ENCODE peak calls at places on chromosome 21, in five cellular contexts. One of them, this sample, is unnamed. For H3K9me3, the result is how much of the 10 kb centered on the place peaks cover.

GRCh38 chr21:16454371-16454770 is 724.6 kb downstream of the USP25 start:
- DNase-seq in CD8-positive, alpha-beta memory T cell: no peak
- DNase-seq in gastrocnemius medialis: no peak
- DNase-seq in A549: no peak
- DNase-seq in CD4-positive, CD25-positive, alpha-beta regulatory T cell: no peak
- DNase-seq in this sample: no peak

GRCh38 chr21:28884481-28884880 is 108.2 kb downstream of the LTN1 start:
- DNase-seq in CD8-positive, alpha-beta memory T cell: no peak
- DNase-seq in gastrocnemius medialis: no peak
- DNase-seq in A549: no peak
- DNase-seq in CD4-positive, CD25-positive, alpha-beta regulatory T cell: no peak
- DNase-seq in this sample: peak

GRCh38 chr21:31273278-31273677 is 70.8 kb downstream of the TIAM1 start:
- DNase-seq in CD8-positive, alpha-beta memory T cell: no peak
- DNase-seq in gastrocnemius medialis: no peak
- DNase-seq in A549: no peak
- DNase-seq in CD4-positive, CD25-positive, alpha-beta regulatory T cell: no peak
- DNase-seq in this sample: no peak

GRCh38 chr21:41069305-41069642 is 98.7 kb upstream of the BACE2 start:
- DNase-seq in CD8-positive, alpha-beta memory T cell: no peak
- DNase-seq in gastrocnemius medialis: no peak
- DNase-seq in A549: no peak
- DNase-seq in CD4-positive, CD25-positive, alpha-beta regulatory T cell: no peak
- DNase-seq in this sample: no peak

GRCh38 chr21:42332557-42332956 is 17.3 kb upstream of the TFF3 start:
- DNase-seq in CD8-positive, alpha-beta memory T cell: no peak
- DNase-seq in gastrocnemius medialis: no peak
- DNase-seq in A549: no peak
- DNase-seq in CD4-positive, CD25-positive, alpha-beta regulatory T cell: no peak
- DNase-seq in this sample: no peak

GRCh38 chr21:42566524-42567180 is 53.0 kb downstream of the SLC37A1 start:
- DNase-seq in CD8-positive, alpha-beta memory T cell: peak
- DNase-seq in gastrocnemius medialis: no peak
- DNase-seq in A549: no peak
- DNase-seq in CD4-positive, CD25-positive, alpha-beta regulatory T cell: no peak
- DNase-seq in this sample: no peak

GRCh38 chr21:29258626-29259335 is 39.9 kb upstream of the BACH1 start:
- DNase-seq in CD8-positive, alpha-beta memory T cell: no peak
- DNase-seq in gastrocnemius medialis: no peak
- DNase-seq in A549: no peak
- DNase-seq in CD4-positive, CD25-positive, alpha-beta regulatory T cell: no peak
- DNase-seq in this sample: peak

GRCh38 chr21:38171723-38172344 is 85.0 kb upstream of the KCNJ15 start:
- DNase-seq in CD8-positive, alpha-beta memory T cell: no peak
- DNase-seq in gastrocnemius medialis: no peak
- DNase-seq in A549: no peak
- DNase-seq in CD4-positive, CD25-positive, alpha-beta regulatory T cell: no peak
- DNase-seq in this sample: peak

GRCh38 chr21:25383545-25383944 is 223.7 kb downstream of the MRPL39 start:
- DNase-seq in CD8-positive, alpha-beta memory T cell: no peak
- DNase-seq in gastrocnemius medialis: no peak
- DNase-seq in A549: no peak
- DNase-seq in CD4-positive, CD25-positive, alpha-beta regulatory T cell: no peak
- DNase-seq in this sample: no peak

GRCh38 chr21:41168391-41169257 is 664 bp downstream of the BACE2 start:
- DNase-seq in CD8-positive, alpha-beta memory T cell: no peak
- DNase-seq in gastrocnemius medialis: peak
- DNase-seq in A549: peak
- DNase-seq in CD4-positive, CD25-positive, alpha-beta regulatory T cell: no peak
- DNase-seq in this sample: no peak

GRCh38 chr21:29145354-29145782 is 14.9 kb downstream of the MAP3K7CL start:
- DNase-seq in CD8-positive, alpha-beta memory T cell: no peak
- DNase-seq in gastrocnemius medialis: peak
- DNase-seq in A549: peak
- DNase-seq in CD4-positive, CD25-positive, alpha-beta regulatory T cell: no peak
- DNase-seq in this sample: peak

GRCh38 chr21:17491716-17492414 is 21.0 kb upstream of the CXADR start:
- DNase-seq in CD8-positive, alpha-beta memory T cell: no peak
- DNase-seq in gastrocnemius medialis: no peak
- DNase-seq in A549: peak
- DNase-seq in CD4-positive, CD25-positive, alpha-beta regulatory T cell: no peak
- DNase-seq in this sample: peak

GRCh38 chr21:29187939-29188338 is 57.5 kb downstream of the MAP3K7CL start:
- DNase-seq in CD8-positive, alpha-beta memory T cell: no peak
- DNase-seq in gastrocnemius medialis: peak
- DNase-seq in A549: no peak
- DNase-seq in CD4-positive, CD25-positive, alpha-beta regulatory T cell: no peak
- DNase-seq in this sample: no peak

GRCh38 chr21:30561264-30561895 is at the start of gene KRTAP19-7:
- DNase-seq in CD8-positive, alpha-beta memory T cell: no peak
- DNase-seq in gastrocnemius medialis: no peak
- DNase-seq in A549: no peak
- DNase-seq in CD4-positive, CD25-positive, alpha-beta regulatory T cell: no peak
- DNase-seq in this sample: no peak

GRCh38 chr21:39882186-39882882 is 15.1 kb downstream of the PCP4 start:
- DNase-seq in CD8-positive, alpha-beta memory T cell: no peak
- DNase-seq in gastrocnemius medialis: no peak
- DNase-seq in A549: no peak
- DNase-seq in CD4-positive, CD25-positive, alpha-beta regulatory T cell: no peak
- DNase-seq in this sample: peak

GRCh38 chr21:26717146-26717739 is 128.0 kb downstream of the ADAMTS1 start:
- DNase-seq in CD8-positive, alpha-beta memory T cell: no peak
- DNase-seq in gastrocnemius medialis: no peak
- DNase-seq in A549: peak
- DNase-seq in CD4-positive, CD25-positive, alpha-beta regulatory T cell: no peak
- DNase-seq in this sample: no peak

GRCh38 chr21:19981938-19982337 is 1016.3 kb upstream of the NCAM2 start:
- DNase-seq in CD8-positive, alpha-beta memory T cell: no peak
- DNase-seq in gastrocnemius medialis: no peak
- DNase-seq in A549: no peak
- DNase-seq in CD4-positive, CD25-positive, alpha-beta regulatory T cell: no peak
- DNase-seq in this sample: no peak

GRCh38 chr21:35226960-35227741 is 178.0 kb upstream of the RUNX1 start:
- DNase-seq in CD8-positive, alpha-beta memory T cell: peak
- DNase-seq in gastrocnemius medialis: no peak
- DNase-seq in A549: no peak
- DNase-seq in CD4-positive, CD25-positive, alpha-beta regulatory T cell: peak
- DNase-seq in this sample: peak

GRCh38 chr21:43287974-43288755 is 119.4 kb downstream of the CRYAA start:
- DNase-seq in CD8-positive, alpha-beta memory T cell: peak
- DNase-seq in gastrocnemius medialis: no peak
- DNase-seq in A549: no peak
- DNase-seq in CD4-positive, CD25-positive, alpha-beta regulatory T cell: no peak
- DNase-seq in this sample: peak

GRCh38 chr21:38202811-38203210 is 54.0 kb upstream of the KCNJ15 start:
- DNase-seq in CD8-positive, alpha-beta memory T cell: no peak
- DNase-seq in gastrocnemius medialis: no peak
- DNase-seq in A549: no peak
- DNase-seq in CD4-positive, CD25-positive, alpha-beta regulatory T cell: no peak
- DNase-seq in this sample: no peak

GRCh38 chr21:41079159-41079558 is 88.8 kb upstream of the BACE2 start:
- DNase-seq in CD8-positive, alpha-beta memory T cell: no peak
- DNase-seq in gastrocnemius medialis: no peak
- DNase-seq in A549: no peak
- DNase-seq in CD4-positive, CD25-positive, alpha-beta regulatory T cell: no peak
- DNase-seq in this sample: no peak

GRCh38 chr21:26445440-26445839 is 127.6 kb downstream of the CYYR1 start:
- DNase-seq in CD8-positive, alpha-beta memory T cell: no peak
- DNase-seq in gastrocnemius medialis: no peak
- DNase-seq in A549: no peak
- DNase-seq in CD4-positive, CD25-positive, alpha-beta regulatory T cell: no peak
- DNase-seq in this sample: no peak

GRCh38 chr21:38136201-38136600 is 120.6 kb upstream of the KCNJ15 start:
- DNase-seq in CD8-positive, alpha-beta memory T cell: no peak
- DNase-seq in gastrocnemius medialis: no peak
- DNase-seq in A549: no peak
- DNase-seq in CD4-positive, CD25-positive, alpha-beta regulatory T cell: no peak
- DNase-seq in this sample: no peak

GRCh38 chr21:41709965-41710822 is 56.7 kb downstream of the RIPK4 start:
- DNase-seq in CD8-positive, alpha-beta memory T cell: no peak
- DNase-seq in gastrocnemius medialis: no peak
- DNase-seq in A549: no peak
- DNase-seq in CD4-positive, CD25-positive, alpha-beta regulatory T cell: no peak
- DNase-seq in this sample: no peak

GRCh38 chr21:42632771-42633690 is 20.4 kb upstream of the PDE9A start:
- DNase-seq in CD8-positive, alpha-beta memory T cell: peak
- DNase-seq in gastrocnemius medialis: no peak
- DNase-seq in A549: no peak
- DNase-seq in CD4-positive, CD25-positive, alpha-beta regulatory T cell: no peak
- DNase-seq in this sample: no peak

DNA sequence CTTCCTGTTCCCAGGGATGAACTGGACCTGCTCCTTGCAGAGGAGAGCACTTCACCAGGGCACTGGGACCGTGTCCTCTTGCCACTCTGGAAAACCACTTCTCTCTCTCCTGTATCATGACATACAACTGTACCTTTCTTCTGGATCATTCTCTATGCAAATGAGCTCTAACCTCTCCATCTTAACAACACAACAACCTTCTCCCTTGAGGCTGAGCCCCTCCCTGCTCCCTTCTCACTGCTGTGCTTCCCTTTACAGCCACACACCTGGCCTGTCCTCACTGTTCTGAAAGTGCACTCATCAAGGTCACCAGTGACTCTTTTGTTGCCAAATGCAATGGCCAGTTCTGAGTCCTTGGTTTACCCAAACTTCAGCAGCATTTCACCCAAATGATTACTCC is 54.5 kb upstream of the MRPS6 start:
- DNase-seq in CD8-positive, alpha-beta memory T cell: no peak
- DNase-seq in gastrocnemius medialis: no peak
- DNase-seq in A549: no peak
- DNase-seq in CD4-positive, CD25-positive, alpha-beta regulatory T cell: no peak
- DNase-seq in this sample: no peak
- H3K9me3 ChIP-seq in CD8-positive, alpha-beta memory T cell: under half
- H3K9me3 ChIP-seq in gastrocnemius medialis: under half
- H3K9me3 ChIP-seq in A549: under half
- H3K9me3 ChIP-seq in CD4-positive, CD25-positive, alpha-beta regulatory T cell: under half
- H3K9me3 ChIP-seq in this sample: under half

GRCh38 chr21:37074546-37074945 is 1.5 kb downstream of the TTC3 start:
- DNase-seq in CD8-positive, alpha-beta memory T cell: no peak
- DNase-seq in gastrocnemius medialis: no peak
- DNase-seq in A549: no peak
- DNase-seq in CD4-positive, CD25-positive, alpha-beta regulatory T cell: no peak
- DNase-seq in this sample: no peak

GRCh38 chr21:37076087-37076486 is 3.0 kb downstream of the TTC3 start:
- DNase-seq in CD8-positive, alpha-beta memory T cell: no peak
- DNase-seq in gastrocnemius medialis: no peak
- DNase-seq in A549: no peak
- DNase-seq in CD4-positive, CD25-positive, alpha-beta regulatory T cell: no peak
- DNase-seq in this sample: no peak

GRCh38 chr21:37074195-37074510 is 1.1 kb downstream of the TTC3 start:
- DNase-seq in CD8-positive, alpha-beta memory T cell: no peak
- DNase-seq in gastrocnemius medialis: no peak
- DNase-seq in A549: no peak
- DNase-seq in CD4-positive, CD25-positive, alpha-beta regulatory T cell: no peak
- DNase-seq in this sample: no peak

GRCh38 chr21:37073417-37074194 is 552 bp downstream of the TTC3 start:
- DNase-seq in CD8-positive, alpha-beta memory T cell: peak
- DNase-seq in gastrocnemius medialis: peak
- DNase-seq in A549: no peak
- DNase-seq in CD4-positive, CD25-positive, alpha-beta regulatory T cell: peak
- DNase-seq in this sample: peak

DNA sequence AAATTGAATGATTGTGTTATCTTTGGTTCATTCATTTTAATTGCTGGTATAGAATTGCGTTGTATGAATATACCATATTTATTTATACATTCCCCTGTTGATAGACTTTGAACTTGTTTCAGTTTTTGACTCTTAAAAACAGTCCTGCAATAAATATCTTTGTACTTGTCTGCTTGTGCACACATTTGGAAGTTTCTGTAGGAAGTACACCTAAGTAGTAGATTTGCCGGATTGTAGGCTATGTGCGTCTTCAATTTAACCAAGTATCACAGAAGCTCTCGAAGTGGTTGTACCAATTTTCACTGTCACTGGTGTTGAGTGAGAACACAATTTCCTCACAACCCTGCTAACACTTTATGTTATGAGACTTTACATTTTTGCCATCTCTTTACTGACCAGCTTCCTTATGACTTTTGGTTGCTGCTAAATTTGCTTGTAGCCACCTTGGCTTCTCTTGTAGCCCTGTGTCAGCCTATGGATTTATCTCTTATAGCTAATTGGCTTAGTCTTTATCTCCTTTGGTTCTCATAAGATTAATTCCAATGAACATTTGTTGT is 2.2 kb downstream of the TTC3 start:
- DNase-seq in CD8-positive, alpha-beta memory T cell: no peak
- DNase-seq in gastrocnemius medialis: no peak
- DNase-seq in A549: no peak
- DNase-seq in CD4-positive, CD25-positive, alpha-beta regulatory T cell: no peak
- DNase-seq in this sample: no peak
- H3K4me3 ChIP-seq in CD8-positive, alpha-beta memory T cell: no peak
- H3K4me3 ChIP-seq in gastrocnemius medialis: no peak
- H3K4me3 ChIP-seq in A549: no peak
- H3K4me3 ChIP-seq in CD4-positive, CD25-positive, alpha-beta regulatory T cell: peak
- H3K4me3 ChIP-seq in this sample: no peak

GRCh38 chr21:45909238-45909785 is 72.3 kb upstream of the COL6A1 start:
- DNase-seq in CD8-positive, alpha-beta memory T cell: peak
- DNase-seq in gastrocnemius medialis: no peak
- DNase-seq in A549: no peak
- DNase-seq in CD4-positive, CD25-positive, alpha-beta regulatory T cell: no peak
- DNase-seq in this sample: no peak

GRCh38 chr21:45910155-45910547 is 71.4 kb upstream of the COL6A1 start:
- DNase-seq in CD8-positive, alpha-beta memory T cell: no peak
- DNase-seq in gastrocnemius medialis: no peak
- DNase-seq in A549: no peak
- DNase-seq in CD4-positive, CD25-positive, alpha-beta regulatory T cell: no peak
- DNase-seq in this sample: no peak

GRCh38 chr21:45910548-45911221 is 70.9 kb upstream of the COL6A1 start:
- DNase-seq in CD8-positive, alpha-beta memory T cell: no peak
- DNase-seq in gastrocnemius medialis: no peak
- DNase-seq in A549: no peak
- DNase-seq in CD4-positive, CD25-positive, alpha-beta regulatory T cell: no peak
- DNase-seq in this sample: peak

GRCh38 chr21:45906859-45907258 is 74.7 kb upstream of the COL6A1 start:
- DNase-seq in CD8-positive, alpha-beta memory T cell: no peak
- DNase-seq in gastrocnemius medialis: no peak
- DNase-seq in A549: no peak
- DNase-seq in CD4-positive, CD25-positive, alpha-beta regulatory T cell: no peak
- DNase-seq in this sample: no peak

GRCh38 chr21:45908536-45909237 is 72.9 kb upstream of the COL6A1 start:
- DNase-seq in CD8-positive, alpha-beta memory T cell: peak
- DNase-seq in gastrocnemius medialis: no peak
- DNase-seq in A549: no peak
- DNase-seq in CD4-positive, CD25-positive, alpha-beta regulatory T cell: no peak
- DNase-seq in this sample: no peak
- H3K27ac ChIP-seq in CD8-positive, alpha-beta memory T cell: no peak
- H3K27ac ChIP-seq in gastrocnemius medialis: no peak
- H3K27ac ChIP-seq in A549: no peak
- H3K27ac ChIP-seq in CD4-positive, CD25-positive, alpha-beta regulatory T cell: no peak
- H3K27ac ChIP-seq in this sample: no peak

DNA sequence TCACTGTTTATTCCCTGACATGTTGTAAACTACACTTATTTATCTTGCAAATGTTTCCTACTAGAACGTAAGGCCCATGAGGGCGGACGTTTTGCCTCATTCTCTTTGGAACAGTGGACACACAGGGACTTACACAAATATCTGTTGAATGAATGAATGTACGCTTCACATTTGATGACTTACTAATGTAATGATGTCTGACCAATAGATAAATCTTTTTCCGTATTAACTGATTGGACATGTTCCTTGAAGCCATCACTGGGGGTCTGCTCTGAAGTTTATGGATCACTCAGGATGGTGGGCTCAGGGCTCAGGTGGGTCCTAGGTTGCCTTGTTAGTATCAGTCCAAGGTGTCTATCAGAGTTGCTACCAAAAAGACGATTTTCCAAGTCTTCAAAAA is 763.2 kb upstream of the TPTE start:
- DNase-seq in CD8-positive, alpha-beta memory T cell: no peak
- DNase-seq in gastrocnemius medialis: no peak
- DNase-seq in A549: no peak
- DNase-seq in CD4-positive, CD25-positive, alpha-beta regulatory T cell: no peak
- DNase-seq in this sample: no peak
- H3K9me3 ChIP-seq in CD8-positive, alpha-beta memory T cell: under half
- H3K9me3 ChIP-seq in gastrocnemius medialis: under half
- H3K9me3 ChIP-seq in A549: under half
- H3K9me3 ChIP-seq in CD4-positive, CD25-positive, alpha-beta regulatory T cell: under half
- H3K9me3 ChIP-seq in this sample: under half